ENCODE peak calls at places on chromosome 5, in six cellular contexts. T, E, J, H, L and F are unnamed samples.

GRCh38 chr5:52077941-52078825 is 694.9 kb downstream of the ISL1 start:
- DNase-seq in T (no peak), E (no peak), J (no peak), H (no peak), L (no peak), F (no peak)

GRCh38 chr5:171975262-171975876 is 31.1 kb downstream of the FBXW11 start:
- DNase-seq in T (peak; percentile 75), E (no peak), J (no peak), H (no peak), L (no peak), F (no peak)

GRCh38 chr5:636951-637350 is 24.8 kb downstream of the CEP72 start:
- DNase-seq in T (no peak), E (no peak), J (peak; percentile 30), H (no peak), L (no peak), F (no peak)

GRCh38 chr5:22250528-22250927 is 602.6 kb downstream of the CDH12 start:
- DNase-seq in T (no peak), E (no peak), J (no peak), H (no peak), L (no peak), F (no peak)

GRCh38 chr5:124453221-124454032 is 293.0 kb downstream of the ZNF608 start:
- DNase-seq in T (peak; percentile 90), E (no peak), J (no peak), H (peak; percentile 92), L (peak; percentile 43), F (peak; percentile 79)

GRCh38 chr5:55568629-55569512 is 34.1 kb upstream of the PLPP1 start:
- DNase-seq in T (peak; percentile 44), E (no peak), J (no peak), H (no peak), L (no peak), F (no peak)

GRCh38 chr5:73515232-73515631 is 17.0 kb downstream of the BTF3 start:
- DNase-seq in T (no peak), E (no peak), J (no peak), H (no peak), L (no peak), F (no peak)

GRCh38 chr5:135546014-135546413 is 10.2 kb upstream of the NEUROG1 start:
- DNase-seq in T (no peak), E (no peak), J (no peak), H (no peak), L (no peak), F (peak; percentile 27)

GRCh38 chr5:138035605-138036537 is 3.0 kb upstream of the FAM13B start:
- DNase-seq in T (peak; percentile 73), E (peak; percentile 73), J (peak; percentile 57), H (peak; percentile 91), L (peak; percentile 79), F (peak; percentile 86)

GRCh38 chr5:180784497-180785097 is 18.0 kb downstream of the MGAT1 start:
- DNase-seq in T (peak; percentile 63), E (no peak), J (peak; percentile 90), H (peak; percentile 88), L (no peak), F (peak; percentile 91)

GRCh38 chr5:73196201-73196600 is 23.2 kb downstream of the TMEM174 start:
- DNase-seq in T (no peak), E (no peak), J (no peak), H (no peak), L (no peak), F (no peak)

GRCh38 chr5:157383151-157383810 is 76.7 kb upstream of the NIPAL4 start:
- DNase-seq in T (no peak), E (no peak), J (no peak), H (no peak), L (no peak), F (no peak)

GRCh38 chr5:52920929-52921328 is 68.2 kb upstream of the ITGA2 start:
- DNase-seq in T (no peak), E (no peak), J (no peak), H (no peak), L (no peak), F (no peak)

GRCh38 chr5:94705427-94705826 is 87.0 kb downstream of the SLF1 start:
- DNase-seq in T (no peak), E (no peak), J (no peak), H (no peak), L (no peak), F (no peak)

GRCh38 chr5:306011-306805 is 15.3 kb upstream of the AHRR start:
- DNase-seq in T (no peak), E (no peak), J (peak; percentile 32), H (no peak), L (no peak), F (peak; percentile 74)

GRCh38 chr5:14584848-14585247 is 3.3 kb downstream of the OTULINL start:
- DNase-seq in T (no peak), E (no peak), J (no peak), H (no peak), L (no peak), F (no peak)

DNA sequence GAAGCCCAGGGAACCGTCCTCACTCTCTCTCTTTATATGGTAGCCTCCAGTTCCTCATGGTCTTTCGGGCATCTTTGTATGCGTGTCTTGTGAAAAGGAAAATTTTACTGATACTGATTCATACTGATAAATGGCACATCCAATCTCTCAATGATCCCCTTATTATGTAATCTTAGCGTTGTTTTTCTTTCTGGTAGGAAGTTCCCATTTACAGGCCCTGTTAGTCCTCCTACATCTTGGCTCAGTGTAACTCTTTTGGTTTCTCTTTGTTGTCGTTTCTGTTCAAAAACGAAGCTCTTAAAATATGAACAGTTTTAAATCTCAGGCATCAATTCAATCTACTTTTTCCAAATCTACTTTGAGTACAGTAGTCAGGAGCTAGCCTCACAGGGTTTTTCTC is 258.1 kb downstream of the NR3C1 start:
- DNase-seq in T (no peak), E (no peak), J (no peak), H (no peak), L (no peak), F (peak; percentile 62)
- H3K4me3 ChIP-seq in T (no peak overlapping the region), E (peak overlapping the region; percentile 34), J (peak overlapping the region; percentile 40), H (no peak overlapping the region), L (no peak overlapping the region), F (peak overlapping the region; percentile 54)

DNA sequence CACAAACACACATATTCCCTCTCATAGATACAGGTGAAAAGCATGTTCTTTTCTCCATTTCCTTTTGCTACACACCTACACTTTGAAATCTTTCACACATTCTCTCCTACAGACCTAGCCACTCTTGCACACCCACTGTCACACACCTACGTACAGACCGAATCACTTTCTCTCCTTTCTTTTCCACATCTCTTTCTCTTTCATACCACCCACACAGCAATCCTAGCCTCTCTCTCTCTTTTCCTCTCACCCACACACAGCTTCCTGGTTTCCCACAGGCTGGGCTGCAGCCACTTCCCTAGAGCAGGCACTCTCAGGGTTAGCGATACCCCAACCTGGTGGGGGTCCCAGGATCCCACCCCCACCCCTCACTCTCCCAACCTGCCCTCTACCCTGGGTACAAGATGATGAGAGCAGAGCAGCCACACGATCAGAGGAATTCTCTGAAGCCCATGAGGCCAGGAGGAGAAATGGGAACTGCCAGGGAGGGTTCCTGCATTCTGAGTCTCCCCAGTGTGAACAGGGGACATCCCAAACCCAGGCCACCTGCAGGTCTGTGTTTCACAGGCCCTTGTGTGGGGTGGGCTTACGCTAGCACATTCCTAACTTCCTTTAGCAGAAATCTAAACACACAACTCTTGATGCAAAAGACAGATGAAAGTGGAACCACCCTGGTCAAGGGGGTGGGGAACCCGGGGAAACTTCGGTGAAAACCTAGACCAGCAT is 17.1 kb upstream of the SYNPO start:
- DNase-seq in T (no peak), E (no peak), J (peak; percentile 9), H (peak; percentile 57), L (no peak), F (peak; percentile 95)
- H3K4me3 ChIP-seq in T (no peak overlapping the region), E (peak overlapping the region; percentile 99), J (no peak overlapping the region), H (peak overlapping the region; percentile 50), L (no peak overlapping the region), F (no peak overlapping the region)

DNA sequence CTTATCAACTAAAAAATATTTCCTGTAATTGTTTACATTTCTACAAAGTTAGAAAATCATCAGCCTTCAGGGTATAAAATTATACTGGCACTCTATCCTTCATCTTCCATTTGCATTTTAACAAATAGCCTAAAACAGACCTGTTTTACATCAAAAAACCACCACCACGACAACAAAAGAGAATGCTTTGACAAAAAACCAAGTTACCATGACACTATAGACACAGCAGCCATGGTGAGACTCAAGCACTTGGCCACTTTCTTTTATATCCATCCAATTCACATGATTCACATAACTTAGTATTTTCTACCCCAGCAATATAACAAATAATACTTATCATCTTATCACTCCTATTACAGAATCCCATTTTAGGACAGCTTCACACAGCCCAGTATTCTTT is 2.8 kb downstream of the NADK2 start:
- DNase-seq in T (no peak), E (no peak), J (no peak), H (no peak), L (no peak), F (no peak)
- H3K4me3 ChIP-seq in T (no peak overlapping the region), E (peak overlapping the region; percentile 95), J (peak overlapping the region; percentile 91), H (no peak overlapping the region), L (no peak overlapping the region), F (no peak overlapping the region)

GRCh38 chr5:32170303-32171170 is 3.6 kb downstream of the GOLPH3 start:
- DNase-seq in T (peak; percentile 65), E (no peak), J (no peak), H (no peak), L (peak; percentile 76), F (peak; percentile 51)
- H3K4me3 ChIP-seq in T (no peak overlapping the region), E (no peak overlapping the region), J (no peak overlapping the region), H (no peak overlapping the region), L (no peak overlapping the region), F (peak overlapping the region; percentile 11)